ENCODE peak calls at places on chromosomes 4 and X, in ten cellular contexts. C is left ventricle myocardium inferior; R is uterus; F is body of pancreas; U is naive thymus-derived CD4-positive, alpha-beta T cell; E is esophagus muscularis mucosa; X is K562; B is effector memory CD4-positive, alpha-beta T cell; V is suprapubic skin; Y is hepatocyte. I is an unnamed sample.

GRCh38 chrX:150770623-150771022 is 77.4 kb downstream of the MTMR1 start:
- DNase-seq in C (no peak), R (no peak), F (no peak), U (no peak), E (no peak), X (no peak), B (no peak), V (no peak), Y (no peak), I (peak; percentile 12)

GRCh38 chr4:186790630-186791029 is 67.0 kb upstream of the FAT1 start:
- DNase-seq in C (no peak), R (no peak), F (no peak), U (no peak), E (no peak), X (no peak), B (no peak), V (no peak), Y (no peak), I (no peak)

GRCh38 chr4:80072607-80073361 is at the start of gene ANTXR2:
- DNase-seq in C (peak; percentile 94), R (peak; percentile 89), F (peak; percentile 81), U (peak; percentile 53), E (peak; percentile 96), X (peak; percentile 82), B (peak; percentile 64), V (peak; percentile 94), Y (peak; percentile 92), I (peak; percentile 91)

GRCh38 chr4:24256547-24256946 is 327.8 kb downstream of the DHX15 start:
- DNase-seq in C (no peak), R (no peak), F (no peak), U (no peak), E (no peak), X (no peak), B (no peak), V (no peak), Y (no peak), I (no peak)

GRCh38 chr4:88360256-88360655 is 18.4 kb upstream of the HERC6 start:
- DNase-seq in C (no peak), R (no peak), F (no peak), U (no peak), E (no peak), X (no peak), B (no peak), V (no peak), Y (no peak), I (no peak)

GRCh38 chr4:81360722-81361121 is 111.0 kb downstream of the RASGEF1B start:
- DNase-seq in C (no peak), R (no peak), F (no peak), U (no peak), E (no peak), X (no peak), B (no peak), V (no peak), Y (no peak), I (no peak)

GRCh38 chr4:137993232-137993631 is 248.9 kb downstream of the SLC7A11 start:
- DNase-seq in C (no peak), R (no peak), F (no peak), U (no peak), E (no peak), X (no peak), B (no peak), V (no peak), Y (no peak), I (no peak)

GRCh38 chr4:4333265-4333706 is 43.2 kb downstream of the ZBTB49 start:
- DNase-seq in C (peak; percentile 55), R (no peak), F (no peak), U (no peak), E (no peak), X (no peak), B (no peak), V (no peak), Y (peak; percentile 33), I (no peak)

GRCh38 chr4:84379881-84380618 is 119.0 kb downstream of the NKX6-1 start:
- DNase-seq in C (no peak), R (no peak), F (no peak), U (no peak), E (no peak), X (no peak), B (no peak), V (no peak), Y (no peak), I (no peak)

GRCh38 chr4:182695009-182695408 is 222.2 kb downstream of the DCTD start:
- DNase-seq in C (peak; percentile 29), R (no peak), F (no peak), U (no peak), E (no peak), X (no peak), B (no peak), V (no peak), Y (no peak), I (no peak)

GRCh38 chr4:55172694-55173287 is 47.4 kb upstream of the KDR start:
- DNase-seq in C (peak; percentile 23), R (peak; percentile 32), F (no peak), U (no peak), E (no peak), X (no peak), B (no peak), V (no peak), Y (no peak), I (no peak)

GRCh38 chr4:122700178-122700725 is 32.3 kb upstream of the BBS12 start:
- DNase-seq in C (peak; percentile 77), R (peak; percentile 83), F (peak; percentile 39), U (no peak), E (peak; percentile 89), X (peak; percentile 50), B (no peak), V (no peak), Y (peak; percentile 78), I (peak; percentile 60)

GRCh38 chrX:16870861-16871584 is 861 bp upstream of the RBBP7 start:
- DNase-seq in C (peak; percentile 31), R (peak; percentile 35), F (peak; percentile 31), U (no peak), E (no peak), X (no peak), B (no peak), V (no peak), Y (peak; percentile 47), I (peak; percentile 27)

GRCh38 chrX:109577055-109577454 is 40.4 kb downstream of the NXT2 start:
- DNase-seq in C (no peak), R (no peak), F (no peak), U (no peak), E (no peak), X (no peak), B (no peak), V (no peak), Y (no peak), I (no peak)

GRCh38 chr4:164438321-164438720 is 315.6 kb upstream of the SMIM31 start:
- DNase-seq in C (no peak), R (no peak), F (no peak), U (no peak), E (no peak), X (no peak), B (no peak), V (no peak), Y (no peak), I (no peak)

GRCh38 chr4:37968747-37969146 is 8.5 kb downstream of the PTTG2 start:
- DNase-seq in C (no peak), R (no peak), F (no peak), U (no peak), E (no peak), X (no peak), B (no peak), V (no peak), Y (no peak), I (no peak)

GRCh38 chr4:145390566-145390965 is 91.1 kb upstream of the SMAD1 start:
- DNase-seq in C (no peak), R (no peak), F (no peak), U (no peak), E (no peak), X (no peak), B (no peak), V (no peak), Y (no peak), I (no peak)

GRCh38 chrX:12439396-12439795 is 301.1 kb downstream of the FRMPD4 start:
- DNase-seq in C (no peak), R (no peak), F (no peak), U (no peak), E (no peak), X (no peak), B (no peak), V (no peak), Y (no peak), I (no peak)

DNA sequence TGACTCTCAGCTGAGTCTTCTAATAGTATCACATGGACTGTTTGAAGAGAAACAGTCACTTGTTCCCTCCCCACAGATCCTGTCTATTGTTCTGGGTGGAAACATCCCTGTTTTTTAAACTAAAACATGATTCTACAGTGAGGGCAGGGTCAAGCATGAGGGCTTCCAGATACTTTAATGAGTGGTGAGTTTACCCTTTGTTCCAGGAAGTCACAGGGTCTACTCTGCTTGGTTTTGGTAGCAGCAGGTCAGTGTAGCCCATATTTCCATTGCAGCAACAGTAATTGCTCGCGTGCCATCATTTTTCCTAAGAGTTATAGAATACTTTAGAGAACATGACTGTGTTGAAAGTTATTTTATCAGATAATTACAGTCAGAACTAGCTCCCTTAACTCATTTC is 87.4 kb downstream of the ZNF732 start:
- DNase-seq in C (no peak), R (no peak), F (no peak), U (no peak), E (no peak), X (no peak), B (no peak), V (no peak), Y (no peak), I (no peak)
- H3K9me3 ChIP-seq in C (no peaks in the 10 kb centered on the region), R (no peaks in the 10 kb centered on the region), F (no peaks in the 10 kb centered on the region), U (peaks cover 14% of the 10 kb centered on the region), E (no peaks in the 10 kb centered on the region), X (peaks cover 2% of the 10 kb centered on the region), B (peaks cover 3% of the 10 kb centered on the region), V (peaks cover 13% of the 10 kb centered on the region), Y (no peaks in the 10 kb centered on the region), I (no peaks in the 10 kb centered on the region)

GRCh38 chrX:19107035-19107434 is 15.2 kb downstream of the ADGRG2 start:
- DNase-seq in C (no peak), R (no peak), F (no peak), U (no peak), E (no peak), X (no peak), B (no peak), V (no peak), Y (no peak), I (no peak)
- H3K27ac ChIP-seq in C (no peak overlapping the region), R (no peak overlapping the region), F (no peak overlapping the region), U (no peak overlapping the region), E (no peak overlapping the region), X (no peak overlapping the region), B (no peak overlapping the region), V (no peak overlapping the region), Y (no peak overlapping the region), I (no peak overlapping the region)

DNA sequence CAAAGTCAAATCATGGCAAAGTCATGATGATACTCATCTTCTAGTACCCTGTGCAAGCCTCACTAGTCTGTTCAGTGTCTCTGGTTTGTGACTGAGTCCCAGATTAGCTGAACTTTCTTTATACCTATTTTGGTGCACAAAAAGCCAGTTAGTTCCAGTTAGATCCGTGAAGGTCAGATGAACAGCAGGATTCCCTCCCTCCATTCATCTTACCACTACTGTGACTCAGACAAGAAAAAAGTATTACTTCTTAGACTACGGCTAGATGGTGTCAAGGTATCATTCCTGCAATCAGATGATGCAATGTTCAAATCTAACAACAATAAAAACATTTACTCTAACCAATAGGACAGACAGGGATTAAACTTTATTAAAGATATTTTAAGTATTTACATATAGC is 30.4 kb downstream of the ARHGEF6 start:
- DNase-seq in C (no peak), R (no peak), F (no peak), U (no peak), E (no peak), X (no peak), B (no peak), V (no peak), Y (no peak), I (no peak)
- H3K27me3 ChIP-seq in C (no peaks in the 10 kb centered on the region), R (no peaks in the 10 kb centered on the region), F (no peaks in the 10 kb centered on the region), U (no peaks in the 10 kb centered on the region), E (no peaks in the 10 kb centered on the region), X (no peaks in the 10 kb centered on the region), B (no peaks in the 10 kb centered on the region), V (no peaks in the 10 kb centered on the region), Y (no peaks in the 10 kb centered on the region), I (no peaks in the 10 kb centered on the region)

GRCh38 chrX:67651437-67652142 is 107.8 kb downstream of the AR start:
- DNase-seq in C (no peak), R (no peak), F (no peak), U (no peak), E (no peak), X (no peak), B (no peak), V (no peak), Y (no peak), I (no peak)
- H3K9me3 ChIP-seq in C (no peaks in the 10 kb centered on the region), R (no peaks in the 10 kb centered on the region), F (no peaks in the 10 kb centered on the region), U (no peaks in the 10 kb centered on the region), E (no peaks in the 10 kb centered on the region), X (no peaks in the 10 kb centered on the region), B (no peaks in the 10 kb centered on the region), V (no peaks in the 10 kb centered on the region), Y (no peaks in the 10 kb centered on the region), I (no peaks in the 10 kb centered on the region)

I was measured in colonic mucosa.